ENCODE peak calls at places on chromosome 12, in five cellular contexts. C is pancreas, L is GM23338, D is left ventricle myocardium inferior, J is right lobe of liver. A is an unnamed sample.

GRCh38 chr12:47995976-47996375 is 8.3 kb downstream of the COL2A1 start:
- DNase-seq in C (no peak), L (no peak), D (no peak), J (no peak), A (no peak)

GRCh38 chr12:120352117-120352516 is 16.8 kb downstream of the MSI1 start:
- DNase-seq in C (peak; percentile 3), L (no peak), D (no peak), J (no peak), A (no peak)

GRCh38 chr12:49647280-49647679 is 23.9 kb downstream of the PRPF40B start:
- DNase-seq in C (no peak), L (no peak), D (no peak), J (no peak), A (no peak)

GRCh38 chr12:662541-663292 is 528 bp downstream of the NINJ2 start:
- DNase-seq in C (no peak), L (no peak), D (no peak), J (no peak), A (peak; percentile 48)

GRCh38 chr12:12403264-12404248 is 46.7 kb downstream of the BORCS5 start:
- DNase-seq in C (no peak), L (no peak), D (no peak), J (no peak), A (no peak)

GRCh38 chr12:47271800-47272230 is 192.1 kb upstream of the AMIGO2 start:
- DNase-seq in C (no peak), L (no peak), D (no peak), J (no peak), A (no peak)

GRCh38 chr12:124747426-124748161 is 116.1 kb downstream of the SCARB1 start:
- DNase-seq in C (no peak), L (no peak), D (no peak), J (no peak), A (no peak)

GRCh38 chr12:113154351-113154973 is 4.9 kb downstream of the CFAP73 start:
- DNase-seq in C (no peak), L (peak; percentile 91), D (no peak), J (no peak), A (no peak)

GRCh38 chr12:4813741-4814140 is 93.5 kb downstream of the GALNT8 start:
- DNase-seq in C (no peak), L (no peak), D (no peak), J (no peak), A (no peak)

GRCh38 chr12:63163542-63163941 is 12.5 kb upstream of the AVPR1A start:
- DNase-seq in C (no peak), L (no peak), D (no peak), J (no peak), A (no peak)

GRCh38 chr12:59070534-59070933 is 150.2 kb upstream of the LRIG3 start:
- DNase-seq in C (no peak), L (no peak), D (no peak), J (no peak), A (no peak)

GRCh38 chr12:89225808-89226368 is 126.4 kb downstream of the DUSP6 start:
- DNase-seq in C (no peak), L (peak; percentile 83), D (no peak), J (no peak), A (no peak)

GRCh38 chr12:117714203-117714602 is 254.6 kb downstream of the KSR2 start:
- DNase-seq in C (no peak), L (peak; percentile 61), D (no peak), J (no peak), A (no peak)

GRCh38 chr12:51812871-51813270 is 35.6 kb downstream of the FIGNL2 start:
- DNase-seq in C (no peak), L (no peak), D (no peak), J (no peak), A (no peak)

GRCh38 chr12:116896525-116896924 is 14.2 kb upstream of the FBXW8 start:
- DNase-seq in C (no peak), L (no peak), D (no peak), J (no peak), A (no peak)

GRCh38 chr12:72209096-72209495 is 63.1 kb upstream of the TRHDE start:
- DNase-seq in C (no peak), L (no peak), D (no peak), J (no peak), A (no peak)

GRCh38 chr12:76714415-76714814 is 49.5 kb upstream of the ZDHHC17 start:
- DNase-seq in C (no peak), L (no peak), D (no peak), J (no peak), A (no peak)

GRCh38 chr12:38142974-38143373 is 173.6 kb upstream of the ALG10B start:
- DNase-seq in C (no peak), L (no peak), D (no peak), J (no peak), A (no peak)

GRCh38 chr12:110371408-110372055 is 32.0 kb downstream of the ANAPC7 start:
- DNase-seq in C (no peak), L (no peak), D (no peak), J (no peak), A (peak; percentile 78)

GRCh38 chr12:27998170-27999110 is 25.9 kb upstream of the PTHLH start:
- DNase-seq in C (no peak), L (no peak), D (no peak), J (no peak), A (no peak)

GRCh38 chr12:4421590-4422031 is 24.0 kb downstream of the FGF6 start:
- DNase-seq in C (no peak), L (peak; percentile 89), D (no peak), J (no peak), A (no peak)

GRCh38 chr12:60830381-60830780 is 1234.6 kb downstream of the SLC16A7 start:
- DNase-seq in C (no peak), L (no peak), D (no peak), J (no peak), A (no peak)

GRCh38 chr12:92301329-92301728 is 155.7 kb upstream of the BTG1 start:
- DNase-seq in C (no peak), L (no peak), D (no peak), J (no peak), A (no peak)

GRCh38 chr12:128852885-128853284 is 393 bp upstream of the GLT1D1 start:
- DNase-seq in C (no peak), L (no peak), D (no peak), J (peak; percentile 28), A (peak; percentile 60)
- H3K4me1 ChIP-seq in C (no peaks in the 10 kb centered on the region), L (peaks cover 5% of the 10 kb centered on the region), D (peaks cover 4% of the 10 kb centered on the region), J (no peaks in the 10 kb centered on the region), A (no peaks in the 10 kb centered on the region)

GRCh38 chr12:65462506-65462905 is 184.0 kb downstream of the MSRB3 start:
- DNase-seq in C (no peak), L (no peak), D (no peak), J (no peak), A (no peak)

GRCh38 chr12:65465766-65466547 is 187.5 kb downstream of the MSRB3 start:
- DNase-seq in C (no peak), L (no peak), D (no peak), J (no peak), A (no peak)

GRCh38 chr12:65461017-65461416 is 182.5 kb downstream of the MSRB3 start:
- DNase-seq in C (no peak), L (no peak), D (no peak), J (no peak), A (no peak)

GRCh38 chr12:65464930-65465329 is 186.4 kb downstream of the MSRB3 start:
- DNase-seq in C (no peak), L (no peak), D (no peak), J (no peak), A (peak; percentile 65)

GRCh38 chr12:65463082-65463481 is 184.6 kb downstream of the MSRB3 start:
- DNase-seq in C (no peak), L (no peak), D (no peak), J (no peak), A (no peak)
- H3K27ac ChIP-seq in C (no peak overlapping the region), L (no peak overlapping the region), D (no peak overlapping the region), J (no peak overlapping the region), A (no peak overlapping the region)

GRCh38 chr12:96064966-96065365 is 29.6 kb upstream of the LTA4H start:
- DNase-seq in C (no peak), L (no peak), D (no peak), J (no peak), A (no peak)

GRCh38 chr12:96061323-96061722 is 25.9 kb upstream of the LTA4H start:
- DNase-seq in C (no peak), L (no peak), D (no peak), J (no peak), A (no peak)

GRCh38 chr12:96061864-96062453 is 26.6 kb upstream of the LTA4H start:
- DNase-seq in C (peak; percentile 52), L (peak; percentile 91), D (peak; percentile 61), J (peak; percentile 50), A (no peak)

GRCh38 chr12:96063046-96063445 is 27.7 kb upstream of the LTA4H start:
- DNase-seq in C (no peak), L (no peak), D (no peak), J (no peak), A (no peak)

GRCh38 chr12:96064266-96064665 is 28.9 kb upstream of the LTA4H start:
- DNase-seq in C (no peak), L (no peak), D (no peak), J (no peak), A (no peak)
- H3K36me3 ChIP-seq in C (no peaks in the 10 kb centered on the region), L (no peaks in the 10 kb centered on the region), D (no peaks in the 10 kb centered on the region), J (no peaks in the 10 kb centered on the region), A (no peaks in the 10 kb centered on the region)

GRCh38 chr12:64618953-64619590 is 8.8 kb downstream of the RASSF3 start:
- DNase-seq in C (no peak), L (no peak), D (no peak), J (no peak), A (no peak)
- H3K4me1 ChIP-seq in C (no peaks in the 10 kb centered on the region), L (peaks cover 18% of the 10 kb centered on the region), D (peaks cover 66% of the 10 kb centered on the region), J (no peaks in the 10 kb centered on the region), A (peaks cover 81% of the 10 kb centered on the region)

DNA sequence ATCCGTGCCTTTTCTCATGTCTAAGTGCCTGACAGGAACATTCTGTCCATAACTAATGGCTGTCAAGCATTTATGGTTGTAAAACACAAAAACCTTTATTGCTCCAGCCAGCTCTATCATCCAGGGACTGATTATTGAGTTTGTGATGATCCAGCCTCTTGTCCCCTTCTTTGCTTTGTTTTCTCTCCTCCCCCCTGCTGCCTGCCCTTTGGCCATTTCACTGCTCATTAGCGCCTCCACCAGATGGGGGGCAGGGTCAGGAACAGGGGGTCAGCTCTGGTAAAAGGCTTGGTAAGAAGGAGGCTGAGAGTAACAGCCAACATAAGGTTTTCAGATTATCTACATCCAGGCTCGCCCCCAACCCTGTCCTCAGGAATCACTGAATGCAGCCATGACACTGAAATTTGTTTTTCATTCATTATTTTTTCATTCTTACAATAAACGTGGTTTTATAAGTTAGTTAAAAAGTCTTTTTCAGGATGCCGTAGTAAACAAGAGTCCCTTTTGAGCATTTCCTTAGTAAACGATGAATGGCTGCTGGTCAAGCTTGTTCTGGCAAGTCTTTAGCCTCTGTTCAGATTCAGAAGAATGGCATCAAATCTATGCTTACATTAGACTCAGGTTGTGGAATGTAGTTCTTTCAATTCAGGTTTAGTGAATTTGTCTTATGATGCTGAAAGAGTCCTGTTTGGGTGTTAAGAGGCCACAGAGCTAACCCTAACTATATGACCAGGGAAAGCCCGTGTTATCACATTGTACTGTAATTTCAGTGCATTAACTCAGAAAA is 21.7 kb downstream of the HMGA2 start:
- DNase-seq in C (no peak), L (peak; percentile 83), D (no peak), J (no peak), A (no peak)
- H3K27ac ChIP-seq in C (no peak overlapping the region), L (peak overlapping the region; percentile 0), D (no peak overlapping the region), J (no peak overlapping the region), A (no peak overlapping the region)

DNA sequence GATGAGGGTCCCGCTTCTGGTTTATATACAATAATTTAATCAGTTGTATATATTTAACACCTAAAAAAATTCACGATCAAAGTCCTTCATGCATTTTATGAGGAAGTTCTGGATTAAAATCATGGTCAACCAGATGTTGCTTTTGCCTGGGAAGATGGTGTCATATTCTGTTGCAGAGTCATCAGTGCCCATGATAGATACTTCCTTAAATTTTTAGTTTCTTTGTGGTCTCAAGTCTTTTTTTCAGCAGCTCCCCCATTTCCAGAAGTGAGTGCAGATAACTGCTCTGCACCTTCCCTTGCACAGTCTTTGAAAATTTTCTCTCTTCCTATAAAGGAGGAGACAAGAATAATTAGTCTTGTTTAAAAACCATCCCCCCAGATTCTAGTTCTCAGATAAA is 16.1 kb downstream of the ERP29 start:
- DNase-seq in C (no peak), L (no peak), D (no peak), J (no peak), A (no peak)
- H3K36me3 ChIP-seq in C (peaks cover 23% of the 10 kb centered on the region), L (peaks cover 32% of the 10 kb centered on the region), D (peaks cover 67% of the 10 kb centered on the region), J (peaks cover 10% of the 10 kb centered on the region), A (peaks cover 54% of the 10 kb centered on the region)